ENCODE peak calls at places on chromosome 4, in eight cellular contexts. B is NCI-H2081; N is GM12865; O is BJ; J is activated T-cell treated with anti-CD3 and anti-CD28 coated beads, Interleukin-2, amount 50 U/mL, for 4 hours; Y is endodermal cell; X is NCI-H774; Z is OCI-M1. E is an unnamed sample.

GRCh38 chr4:148574066-148574465 is 131.9 kb upstream of the NR3C2 start:
- DNase-seq in B (no peak), N (no peak), O (no peak), J (no peak), Y (no peak), X (no peak), Z (no peak), E (no peak)

GRCh38 chr4:1409079-1409805 is 3.0 kb upstream of the NKX1-1 start:
- DNase-seq in B (no peak), N (no peak), O (no peak), J (no peak), Y (no peak), X (no peak), Z (no peak), E (no peak)

GRCh38 chr4:48962636-48963035 is 23.4 kb upstream of the CWH43 start:
- DNase-seq in B (no peak), N (no peak), O (no peak), J (no peak), Y (no peak), X (no peak), Z (no peak), E (no peak)

GRCh38 chr4:2449051-2449450 is 19.9 kb upstream of the RNF4 start:
- DNase-seq in B (no peak), N (no peak), O (no peak), J (no peak), Y (no peak), X (no peak), Z (no peak), E (no peak)

GRCh38 chr4:88820723-88821368 is 123.2 kb upstream of the NAP1L5 start:
- DNase-seq in B (no peak), N (no peak), O (no peak), J (no peak), Y (no peak), X (no peak), Z (no peak), E (no peak)

GRCh38 chr4:111952708-111953107 is 192.5 kb upstream of the FAM241A start:
- DNase-seq in B (no peak), N (no peak), O (no peak), J (no peak), Y (no peak), X (no peak), Z (no peak), E (no peak)

GRCh38 chr4:124152130-124152529 is 560.4 kb downstream of the ANKRD50 start:
- DNase-seq in B (no peak), N (no peak), O (no peak), J (no peak), Y (no peak), X (no peak), Z (no peak), E (no peak)

GRCh38 chr4:74397748-74398426 is 32.9 kb downstream of the EREG start:
- DNase-seq in B (no peak), N (no peak), O (no peak), J (no peak), Y (no peak), X (no peak), Z (peak), E (no peak)

GRCh38 chr4:2009651-2010233 is 968 bp upstream of the NELFA start:
- DNase-seq in B (peak), N (peak), O (no peak), J (peak), Y (peak), X (peak), Z (peak), E (no peak)

GRCh38 chr4:35963383-35963782 is 280.9 kb downstream of the ARAP2 start:
- DNase-seq in B (no peak), N (no peak), O (no peak), J (no peak), Y (no peak), X (no peak), Z (no peak), E (no peak)

GRCh38 chr4:188428935-188429334 is 289.7 kb downstream of the TRIML1 start:
- DNase-seq in B (peak), N (no peak), O (no peak), J (no peak), Y (no peak), X (no peak), Z (no peak), E (no peak)

GRCh38 chr4:2296621-2297601 is 35.0 kb upstream of the MXD4 start:
- DNase-seq in B (no peak), N (no peak), O (no peak), J (no peak), Y (peak), X (no peak), Z (no peak), E (no peak)

GRCh38 chr4:105149771-105150170 is 3.1 kb downstream of the TET2 start:
- DNase-seq in B (no peak), N (no peak), O (no peak), J (no peak), Y (no peak), X (no peak), Z (peak), E (no peak)

GRCh38 chr4:24794111-24794860 is 1.1 kb upstream of the SOD3 start:
- DNase-seq in B (no peak), N (no peak), O (peak), J (no peak), Y (peak), X (no peak), Z (no peak), E (no peak)

GRCh38 chr4:134952305-134952704 is 750.7 kb upstream of the PABPC4L start:
- DNase-seq in B (no peak), N (no peak), O (no peak), J (no peak), Y (no peak), X (no peak), Z (no peak), E (no peak)